ENCODE peak calls at places on chromosomes 16 and 17, in nine cellular contexts. A is CD8-positive, alpha-beta T cell; W is glutamatergic neuron; F is A673; H is AG04450; G is body of pancreas; E is cardiac fibroblast; X is lower leg skin; P is foreskin fibroblast. U is an unnamed sample.

GRCh38 chr16:89089142-89089541 is 4.5 kb upstream of the ACSF3 start:
- DNase-seq in F (no peak), E (no peak), G (no peak), A (no peak), W (no peak), X (no peak), P (no peak), H (no peak), U (no peak)

GRCh38 chr16:62021295-62021694 is 14.9 kb downstream of the CDH8 start:
- DNase-seq in G (no peak), W (no peak), H (no peak), F (no peak), A (no peak), X (no peak), E (no peak), P (no peak), U (no peak)

GRCh38 chr17:15051913-15052312 is 213.2 kb downstream of the PMP22 start:
- DNase-seq in G (no peak), X (no peak), E (no peak), A (no peak), F (no peak), W (no peak), H (no peak), P (no peak), U (no peak)

GRCh38 chr17:81135503-81136283 is 29.6 kb upstream of the PVALEF start:
- DNase-seq in F (peak; percentile 56), E (no peak), W (no peak), G (no peak), A (no peak), X (no peak), P (no peak), H (no peak), U (no peak)

GRCh38 chr17:79949646-79950292 is 85.9 kb downstream of the TBC1D16 start:
- DNase-seq in A (no peak), X (no peak), P (no peak), H (no peak), E (no peak), F (peak; percentile 67), G (peak; percentile 9), W (peak; percentile 41), U (peak; percentile 24)

GRCh38 chr16:9495824-9496223 is 404.4 kb downstream of the HAPSTR1 start:
- DNase-seq in G (no peak), W (no peak), P (no peak), E (no peak), X (no peak), F (no peak), A (no peak), H (no peak), U (no peak)

GRCh38 chr17:19958023-19958422 is 19.6 kb downstream of the AKAP10 start:
- DNase-seq in E (peak; percentile 91), W (no peak), F (peak; percentile 80), A (no peak), P (peak; percentile 89), H (peak; percentile 76), G (no peak), X (no peak), U (no peak)

GRCh38 chr17:7266784-7267183 is 4.5 kb upstream of the CLDN7 start:
- DNase-seq in A (no peak), H (no peak), P (peak; percentile 76), X (no peak), G (no peak), W (no peak), E (peak; percentile 45), F (no peak), U (no peak)

GRCh38 chr17:48989100-48989499 is 8.1 kb upstream of the IGF2BP1 start:
- DNase-seq in H (no peak), G (no peak), P (no peak), F (no peak), W (no peak), E (no peak), A (no peak), X (no peak), U (no peak)

GRCh38 chr16:50688083-50688482 is 5.3 kb upstream of the NOD2 start:
- DNase-seq in E (no peak), X (no peak), F (no peak), A (no peak), W (no peak), H (no peak), G (no peak), P (no peak), U (no peak)

GRCh38 chr16:8568231-8568617 is 22.1 kb downstream of the TMEM114 start:
- DNase-seq in A (no peak), H (no peak), W (no peak), F (peak; percentile 12), G (no peak), X (no peak), P (no peak), E (no peak), U (no peak)

GRCh38 chr17:17420035-17420434 is 56.8 kb upstream of the MED9 start:
- DNase-seq in E (no peak), G (no peak), P (no peak), F (no peak), H (no peak), W (no peak), A (no peak), X (no peak), U (no peak)

GRCh38 chr17:17710728-17711541 is 29.7 kb downstream of the RAI1 start:
- DNase-seq in X (no peak), F (peak; percentile 53), A (no peak), G (peak; percentile 80), H (peak; percentile 79), W (no peak), P (peak; percentile 93), E (peak; percentile 83), U (no peak)

GRCh38 chr17:74274703-74275340 is 788 bp downstream of the DNAI2 start:
- DNase-seq in F (no peak), E (no peak), H (no peak), X (no peak), A (no peak), P (no peak), W (no peak), G (no peak), U (no peak)

GRCh38 chr17:39767147-39767546 is 29.4 kb downstream of the GRB7 start:
- DNase-seq in F (no peak), W (no peak), G (no peak), E (no peak), H (no peak), P (no peak), A (no peak), X (no peak), U (no peak)

GRCh38 chr17:48043171-48043570 is 5.0 kb upstream of the NFE2L1 start:
- DNase-seq in E (peak; percentile 57), X (no peak), P (peak; percentile 57), W (no peak), A (no peak), H (no peak), F (peak; percentile 54), G (no peak), U (no peak)

GRCh38 chr17:69336580-69336979 is 9.6 kb upstream of the ABCA5 start:
- DNase-seq in P (no peak), H (no peak), F (no peak), A (no peak), G (no peak), E (no peak), X (no peak), W (no peak), U (no peak)
- TF ChIP-seq CTCF in P (no peak), H (no peak), F (no peak), A (no peak), G (no peak), E (no peak), X (no peak), W (no peak), U (no peak)

DNA sequence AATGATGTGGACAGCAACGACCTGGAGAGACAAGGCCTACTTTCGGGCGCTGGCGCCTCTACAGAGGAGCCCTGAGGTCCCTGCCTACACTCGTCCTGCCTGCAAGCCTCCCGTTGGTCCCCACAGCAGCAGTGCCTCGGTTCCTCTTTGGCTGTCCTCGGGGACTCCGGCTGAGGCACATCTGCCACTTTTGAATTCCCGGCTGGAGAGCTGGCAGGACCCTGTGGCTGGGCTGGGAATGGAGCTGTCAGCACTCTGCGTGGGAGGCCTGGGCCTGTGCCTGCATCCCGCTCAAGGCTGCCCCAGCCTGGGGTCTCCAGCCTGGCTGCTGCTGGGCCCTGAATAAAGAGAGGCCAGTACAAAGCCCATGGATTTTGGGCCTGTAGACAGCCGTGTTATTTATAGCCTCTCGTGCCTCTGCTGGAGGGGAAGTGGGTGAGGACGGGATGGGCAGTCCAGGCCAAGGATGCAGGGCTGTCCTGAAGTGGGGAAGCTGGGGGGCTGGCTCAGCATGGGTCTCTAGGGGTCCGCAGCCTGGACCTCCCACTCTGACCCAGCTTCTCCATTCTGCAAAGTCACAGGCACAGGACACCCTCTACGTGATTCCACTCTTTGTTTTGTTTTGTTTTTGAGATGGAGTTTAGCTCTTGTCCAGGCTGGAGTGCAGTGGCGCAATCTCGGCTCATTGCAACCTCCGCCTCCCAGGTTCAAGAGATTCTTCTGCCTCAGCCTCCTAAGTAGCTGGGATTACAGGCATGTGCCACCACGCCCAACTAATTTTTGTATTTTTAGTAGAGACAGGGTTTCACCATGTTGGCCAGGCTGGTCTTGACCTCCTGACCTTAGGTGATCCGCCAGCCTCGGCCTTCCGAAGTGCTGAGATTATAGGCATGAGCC is 10.6 kb upstream of the SPNS2 start:
- DNase-seq in H (no peak), E (no peak), P (no peak), A (no peak), F (no peak), X (no peak), W (peak; percentile 47), G (no peak), U (no peak)
- TF ChIP-seq CTCF in H (no peak), E (no peak), P (no peak), A (no peak), F (no peak), X (no peak), W (no peak), G (no peak), U (no peak)

GRCh38 chr17:71438631-71439146 is 682.1 kb upstream of the SOX9 start:
- DNase-seq in H (peak; percentile 86), A (no peak), W (peak; percentile 17), G (no peak), P (peak; percentile 95), F (peak; percentile 3), X (no peak), E (peak; percentile 93), U (no peak)
- TF ChIP-seq CTCF in H (no peak), A (no peak), W (no peak), G (no peak), P (no peak), F (no peak), X (no peak), E (no peak), U (no peak)

DNA sequence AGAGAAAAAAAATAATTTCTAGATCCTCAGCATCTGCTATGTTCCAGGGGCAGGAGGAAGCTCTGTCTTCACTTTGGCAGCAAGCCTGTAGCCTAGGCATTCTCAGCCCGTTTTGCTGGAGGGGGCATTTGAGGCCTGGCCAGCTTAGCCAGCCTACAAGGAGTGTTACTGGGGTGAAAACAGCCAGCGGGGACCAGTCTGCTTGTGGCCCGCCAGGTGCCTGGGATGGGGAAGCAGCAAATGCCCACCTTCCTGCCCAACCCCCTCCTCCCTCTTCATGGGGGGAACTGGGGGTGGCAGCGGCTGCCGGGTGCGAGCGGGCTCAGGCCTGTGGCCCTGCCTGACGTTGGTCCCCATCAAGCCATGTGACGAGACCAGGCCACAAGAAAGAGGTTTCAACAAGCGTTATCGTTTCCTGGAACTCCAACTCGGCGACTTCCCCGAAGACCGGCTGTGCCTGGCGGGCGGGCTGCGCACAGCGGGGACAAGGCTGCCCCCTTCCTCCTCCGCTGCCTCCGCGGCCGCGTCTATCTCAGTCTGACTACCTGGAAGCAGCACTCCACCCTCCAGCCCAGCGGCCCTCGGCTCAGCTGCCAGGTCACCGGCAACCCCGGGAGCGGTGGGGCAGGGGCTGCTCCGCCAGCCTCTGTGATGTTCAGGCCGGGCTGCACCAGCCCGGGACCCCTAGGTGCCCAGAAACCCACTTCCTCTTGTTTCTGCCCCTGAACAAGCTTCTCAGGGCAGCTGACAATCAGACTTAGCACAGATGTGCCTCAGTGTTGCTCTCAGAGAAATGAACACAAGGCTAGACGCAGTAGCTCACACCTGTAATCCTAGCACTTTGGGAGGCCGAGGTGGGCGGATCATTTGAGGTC is 22.9 kb downstream of the SOCS1 start:
- DNase-seq in P (no peak), X (no peak), F (no peak), A (peak; percentile 69), H (no peak), W (no peak), G (no peak), E (no peak), U (peak; percentile 67)
- TF ChIP-seq CTCF in P (no peak), X (no peak), F (no peak), A (no peak), H (no peak), W (no peak), G (no peak), E (no peak), U (peak; percentile 11)